ENCODE peak calls at places on chromosomes 2 and 18, in nine cellular contexts. B is WTC11, G is GM12878, T is OCI-LY7, D is RCC 7860, P is GM12865, A is activated T-cell treated with anti-CD3 and anti-CD28 coated beads for 48 hours, V is A549, Y is astrocyte. Q is an unnamed sample.

GRCh38 chr2:36708119-36708741 is 11.7 kb downstream of the VIT start:
- DNase-seq in B (no peak), G (no peak), T (no peak), D (peak; percentile 37), P (no peak), A (no peak), V (no peak), Y (no peak), Q (no peak)

GRCh38 chr2:225010804-225011203 is 31.5 kb downstream of the DOCK10 start:
- DNase-seq in B (no peak), G (no peak), T (no peak), D (peak; percentile 87), P (no peak), A (no peak), V (peak; percentile 16), Y (peak; percentile 84), Q (no peak)

GRCh38 chr2:57809230-57809629 is 237.4 kb upstream of the VRK2 start:
- DNase-seq in B (no peak), G (peak; percentile 37), T (no peak), D (no peak), P (peak; percentile 49), A (no peak), V (no peak), Y (no peak), Q (no peak)

GRCh38 chr2:204982303-204982702 is 437.0 kb downstream of the PARD3B start:
- DNase-seq in B (no peak), G (no peak), T (no peak), D (no peak), P (no peak), A (no peak), V (no peak), Y (no peak), Q (no peak)

GRCh38 chr2:84873350-84873749 is 7.5 kb downstream of the TRABD2A start:
- DNase-seq in B (no peak), G (no peak), T (no peak), D (no peak), P (no peak), A (no peak), V (no peak), Y (no peak), Q (no peak)

GRCh38 chr2:173359231-173359630 is 4.6 kb downstream of the CDCA7 start:
- DNase-seq in B (no peak), G (peak; percentile 79), T (peak; percentile 39), D (no peak), P (peak; percentile 93), A (no peak), V (no peak), Y (peak; percentile 65), Q (no peak)

GRCh38 chr2:212618636-212619035 is 80.0 kb upstream of the ERBB4 start:
- DNase-seq in B (no peak), G (no peak), T (no peak), D (no peak), P (no peak), A (no peak), V (no peak), Y (peak; percentile 7), Q (no peak)

GRCh38 chr2:117933884-117934354 is 80.0 kb downstream of the CCDC93 start:
- DNase-seq in B (no peak), G (no peak), T (no peak), D (no peak), P (no peak), A (no peak), V (no peak), Y (no peak), Q (no peak)

GRCh38 chr2:97868986-97869721 is 126.6 kb downstream of the TMEM131 start:
- DNase-seq in B (no peak), G (no peak), T (no peak), D (peak; percentile 98), P (no peak), A (no peak), V (peak; percentile 46), Y (peak; percentile 94), Q (no peak)

GRCh38 chr2:181041661-181042060 is 61.3 kb downstream of the UBE2E3 start:
- DNase-seq in B (no peak), G (no peak), T (no peak), D (no peak), P (no peak), A (no peak), V (no peak), Y (no peak), Q (no peak)

GRCh38 chr18:58362027-58362575 is 266.8 kb downstream of the ALPK2 start:
- DNase-seq in B (no peak), G (no peak), T (no peak), D (peak; percentile 87), P (peak; percentile 7), A (no peak), V (peak; percentile 34), Y (peak; percentile 96), Q (no peak)

GRCh38 chr2:127066942-127067341 is 40.0 kb downstream of the BIN1 start:
- DNase-seq in B (no peak), G (no peak), T (no peak), D (no peak), P (no peak), A (no peak), V (no peak), Y (no peak), Q (no peak)

GRCh38 chr2:191114403-191114886 is 36.3 kb downstream of the STAT4 start:
- DNase-seq in B (no peak), G (peak; percentile 55), T (no peak), D (no peak), P (peak; percentile 73), A (peak; percentile 25), V (no peak), Y (no peak), Q (no peak)

GRCh38 chr2:210756821-210757220 is 200.4 kb downstream of the CPS1 start:
- DNase-seq in B (no peak), G (no peak), T (no peak), D (no peak), P (no peak), A (no peak), V (no peak), Y (no peak), Q (no peak)

GRCh38 chr2:227252831-227253230 is 72.2 kb upstream of the MFF start:
- DNase-seq in B (no peak), G (no peak), T (no peak), D (no peak), P (no peak), A (no peak), V (no peak), Y (no peak), Q (no peak)

GRCh38 chr2:236536727-236537398 is 32.8 kb upstream of the ACKR3 start:
- DNase-seq in B (no peak), G (peak; percentile 53), T (peak; percentile 63), D (no peak), P (peak; percentile 74), A (peak; percentile 31), V (no peak), Y (no peak), Q (no peak)

GRCh38 chr2:106143495-106144215 is 50.4 kb downstream of the UXS1 start:
- DNase-seq in B (no peak), G (no peak), T (no peak), D (peak; percentile 55), P (no peak), A (no peak), V (no peak), Y (no peak), Q (no peak)

GRCh38 chr18:58051765-58052460 is 7.9 kb downstream of the NEDD4L start:
- DNase-seq in B (no peak), G (no peak), T (no peak), D (peak; percentile 35), P (peak; percentile 25), A (no peak), V (peak; percentile 25), Y (no peak), Q (no peak)

GRCh38 chr2:160934991-160935390 is 225.2 kb upstream of the TANK start:
- DNase-seq in B (no peak), G (no peak), T (no peak), D (no peak), P (no peak), A (no peak), V (no peak), Y (no peak), Q (no peak)

GRCh38 chr2:12479042-12479601 is 237.6 kb upstream of the TRIB2 start:
- DNase-seq in B (no peak), G (no peak), T (no peak), D (no peak), P (no peak), A (no peak), V (no peak), Y (peak; percentile 42), Q (no peak)

GRCh38 chr2:234830853-234831252 is 121.0 kb upstream of the SH3BP4 start:
- DNase-seq in B (no peak), G (no peak), T (no peak), D (no peak), P (no peak), A (no peak), V (no peak), Y (no peak), Q (no peak)

GRCh38 chr2:217622205-217622621 is 380.6 kb downstream of the TNS1 start:
- DNase-seq in B (peak; percentile 23), G (no peak), T (no peak), D (no peak), P (no peak), A (no peak), V (no peak), Y (peak; percentile 91), Q (no peak)

GRCh38 chr2:168601739-168602138 is 145.7 kb downstream of the CERS6 start:
- DNase-seq in B (no peak), G (no peak), T (no peak), D (no peak), P (peak; percentile 63), A (no peak), V (no peak), Y (no peak), Q (no peak)

GRCh38 chr2:57882895-57883515 is 163.6 kb upstream of the VRK2 start:
- DNase-seq in B (no peak), G (no peak), T (no peak), D (peak; percentile 48), P (no peak), A (no peak), V (peak; percentile 33), Y (no peak), Q (no peak)

GRCh38 chr2:48080534-48081316 is 174.4 kb upstream of the FBXO11 start:
- DNase-seq in B (no peak), G (no peak), T (no peak), D (no peak), P (no peak), A (no peak), V (no peak), Y (no peak), Q (no peak)

GRCh38 chr2:18047114-18047695 is 168.7 kb downstream of the KCNS3 start:
- DNase-seq in B (no peak), G (no peak), T (no peak), D (no peak), P (no peak), A (no peak), V (no peak), Y (peak; percentile 2), Q (no peak)

GRCh38 chr2:157158111-157158510 is 99.4 kb upstream of the GALNT5 start:
- DNase-seq in B (no peak), G (no peak), T (no peak), D (peak; percentile 36), P (no peak), A (no peak), V (no peak), Y (peak; percentile 46), Q (no peak)

GRCh38 chr2:212831671-212832199 is 293.1 kb upstream of the ERBB4 start:
- DNase-seq in B (no peak), G (no peak), T (no peak), D (no peak), P (no peak), A (no peak), V (no peak), Y (no peak), Q (no peak)

GRCh38 chr2:85706604-85707296 is 12.6 kb downstream of the GNLY start:
- DNase-seq in B (no peak), G (no peak), T (no peak), D (no peak), P (no peak), A (no peak), V (no peak), Y (no peak), Q (no peak)

GRCh38 chr2:69801745-69802144 is 27.7 kb upstream of the GMCL1 start:
- DNase-seq in B (no peak), G (no peak), T (no peak), D (no peak), P (peak; percentile 5), A (no peak), V (no peak), Y (no peak), Q (no peak)

GRCh38 chr2:9284521-9285297 is 78.1 kb downstream of the ASAP2 start:
- DNase-seq in B (no peak), G (no peak), T (no peak), D (no peak), P (no peak), A (no peak), V (no peak), Y (no peak), Q (no peak)